ENCODE peak calls at places on chromosomes 16 and 17, in six cellular contexts. N is adrenal gland; T is HTR-8/SVneo; A is neural crest cell; E is effector CD4-positive, alpha-beta T cell; G is GM06990. M is an unnamed sample.

GRCh38 chr16:89102777-89103073 is 9.1 kb downstream of the ACSF3 start:
- DNase-seq in N (no peak), T (no peak), A (no peak), E (no peak), G (no peak), M (no peak)

GRCh38 chr17:57462007-57462579 is 205.8 kb downstream of the MSI2 start:
- DNase-seq in N (no peak), T (no peak), A (no peak), E (no peak), G (no peak), M (no peak)

GRCh38 chr16:2095315-2095853 is 40.3 kb downstream of the PKD1 start:
- DNase-seq in N (peak), T (no peak), A (no peak), E (no peak), G (no peak), M (peak)

GRCh38 chr17:7313028-7313889 is 1.9 kb downstream of the GPS2 start:
- DNase-seq in N (no peak), T (no peak), A (no peak), E (no peak), G (no peak), M (no peak)

GRCh38 chr17:8532021-8532420 is 96.3 kb downstream of the NDEL1 start:
- DNase-seq in N (no peak), T (no peak), A (no peak), E (no peak), G (no peak), M (peak)

GRCh38 chr17:2854662-2855061 is 58.4 kb downstream of the RAP1GAP2 start:
- DNase-seq in N (no peak), T (no peak), A (no peak), E (no peak), G (no peak), M (no peak)

GRCh38 chr17:61366715-61367413 is 32.8 kb upstream of the TBX2 start:
- DNase-seq in N (no peak), T (no peak), A (no peak), E (no peak), G (no peak), M (no peak)

GRCh38 chr16:81521141-81521626 is 76.6 kb downstream of the CMIP start:
- DNase-seq in N (no peak), T (no peak), A (no peak), E (peak), G (peak), M (no peak)

GRCh38 chr16:50771366-50771765 is 29.5 kb downstream of the CYLD start:
- DNase-seq in N (no peak), T (no peak), A (no peak), E (no peak), G (no peak), M (peak)

GRCh38 chr17:15261063-15261817 is 3.9 kb downstream of the PMP22 start:
- DNase-seq in N (peak), T (peak), A (peak), E (no peak), G (no peak), M (peak)

GRCh38 chr16:51596247-51596646 is 445.2 kb upstream of the SALL1 start:
- DNase-seq in N (no peak), T (no peak), A (no peak), E (no peak), G (no peak), M (no peak)

GRCh38 chr16:17080105-17080504 is 390.7 kb downstream of the XYLT1 start:
- DNase-seq in N (no peak), T (no peak), A (no peak), E (no peak), G (no peak), M (no peak)